ENCODE peak calls at places on chromosomes 7 and 10, in seven cellular contexts. One of them, this sample, is unnamed.
A peak's percentile ranks its signal among the peaks of the same experiment; 100 is the strongest.

GRCh38 chr10:95097805-95098204 is 28.5 kb upstream of the CYP2C8 start:
- DNase-seq in lower lobe of right lung: no peak
- DNase-seq in prostate gland: no peak
- DNase-seq in heart left ventricle: no peak
- DNase-seq in Caco-2: no peak
- DNase-seq in stomach: no peak
- DNase-seq in A549: no peak
- DNase-seq in this sample: no peak

GRCh38 chr7:45967591-45968157 is 46.6 kb upstream of the IGFBP3 start:
- DNase-seq in lower lobe of right lung: no peak
- DNase-seq in prostate gland: no peak
- DNase-seq in heart left ventricle: no peak
- DNase-seq in Caco-2: no peak
- DNase-seq in stomach: no peak
- DNase-seq in A549: no peak
- DNase-seq in this sample: no peak

GRCh38 chr10:86374664-86375063 is 8.1 kb upstream of the GRID1 start:
- DNase-seq in lower lobe of right lung: no peak
- DNase-seq in prostate gland: no peak
- DNase-seq in heart left ventricle: no peak
- DNase-seq in Caco-2: no peak
- DNase-seq in stomach: peak; percentile 23
- DNase-seq in A549: no peak
- DNase-seq in this sample: no peak

GRCh38 chr7:66529889-66530615 is 98.6 kb upstream of the KCTD7 start:
- DNase-seq in lower lobe of right lung: no peak
- DNase-seq in prostate gland: no peak
- DNase-seq in heart left ventricle: no peak
- DNase-seq in Caco-2: no peak
- DNase-seq in stomach: no peak
- DNase-seq in A549: no peak
- DNase-seq in this sample: no peak

GRCh38 chr10:75335983-75336382 is 65.6 kb downstream of the ZNF503 start:
- DNase-seq in lower lobe of right lung: no peak
- DNase-seq in prostate gland: no peak
- DNase-seq in heart left ventricle: no peak
- DNase-seq in Caco-2: no peak
- DNase-seq in stomach: no peak
- DNase-seq in A549: no peak
- DNase-seq in this sample: no peak

GRCh38 chr10:119521443-119522204 is 20.9 kb downstream of the RGS10 start:
- DNase-seq in lower lobe of right lung: no peak
- DNase-seq in prostate gland: no peak
- DNase-seq in heart left ventricle: no peak
- DNase-seq in Caco-2: no peak
- DNase-seq in stomach: no peak
- DNase-seq in A549: peak; percentile 61
- DNase-seq in this sample: no peak

GRCh38 chr10:24242562-24242961 is 33.6 kb downstream of the KIAA1217 start:
- DNase-seq in lower lobe of right lung: no peak
- DNase-seq in prostate gland: no peak
- DNase-seq in heart left ventricle: no peak
- DNase-seq in Caco-2: no peak
- DNase-seq in stomach: no peak
- DNase-seq in A549: no peak
- DNase-seq in this sample: no peak

GRCh38 chr10:74165530-74165901 is 14.5 kb downstream of the ADK start:
- DNase-seq in lower lobe of right lung: no peak
- DNase-seq in prostate gland: no peak
- DNase-seq in heart left ventricle: no peak
- DNase-seq in Caco-2: no peak
- DNase-seq in stomach: no peak
- DNase-seq in A549: no peak
- DNase-seq in this sample: no peak

GRCh38 chr10:91798736-91799579 is 732 bp downstream of the TNKS2 start:
- DNase-seq in lower lobe of right lung: peak; percentile 68
- DNase-seq in prostate gland: peak; percentile 22
- DNase-seq in heart left ventricle: no peak
- DNase-seq in Caco-2: peak; percentile 14
- DNase-seq in stomach: peak; percentile 42
- DNase-seq in A549: peak; percentile 17
- DNase-seq in this sample: peak; percentile 79

GRCh38 chr7:2175091-2175490 is 57.7 kb downstream of the MAD1L1 start:
- DNase-seq in lower lobe of right lung: no peak
- DNase-seq in prostate gland: no peak
- DNase-seq in heart left ventricle: no peak
- DNase-seq in Caco-2: no peak
- DNase-seq in stomach: no peak
- DNase-seq in A549: no peak
- DNase-seq in this sample: no peak

GRCh38 chr7:2231992-2232765 is 566 bp downstream of the MAD1L1 start:
- DNase-seq in lower lobe of right lung: no peak
- DNase-seq in prostate gland: no peak
- DNase-seq in heart left ventricle: no peak
- DNase-seq in Caco-2: no peak
- DNase-seq in stomach: no peak
- DNase-seq in A549: no peak
- DNase-seq in this sample: no peak

GRCh38 chr7:14761506-14762296 is 140.8 kb downstream of the DGKB start:
- DNase-seq in lower lobe of right lung: no peak
- DNase-seq in prostate gland: peak; percentile 74
- DNase-seq in heart left ventricle: peak; percentile 89
- DNase-seq in Caco-2: no peak
- DNase-seq in stomach: no peak
- DNase-seq in A549: no peak
- DNase-seq in this sample: no peak

GRCh38 chr10:46541017-46541661 is 15.3 kb downstream of the GPRIN2 start:
- DNase-seq in lower lobe of right lung: peak; percentile 76
- DNase-seq in prostate gland: no peak
- DNase-seq in heart left ventricle: peak; percentile 33
- DNase-seq in Caco-2: no peak
- DNase-seq in stomach: peak; percentile 69
- DNase-seq in A549: peak; percentile 96
- DNase-seq in this sample: no peak

GRCh38 chr7:91168766-91169518 is 95.3 kb upstream of the FZD1 start:
- DNase-seq in lower lobe of right lung: no peak
- DNase-seq in prostate gland: no peak
- DNase-seq in heart left ventricle: no peak
- DNase-seq in Caco-2: no peak
- DNase-seq in stomach: no peak
- DNase-seq in A549: no peak
- DNase-seq in this sample: no peak

GRCh38 chr7:47576031-47576908 is 5.6 kb downstream of the TNS3 start:
- DNase-seq in lower lobe of right lung: no peak
- DNase-seq in prostate gland: peak; percentile 60
- DNase-seq in heart left ventricle: peak; percentile 68
- DNase-seq in Caco-2: peak; percentile 96
- DNase-seq in stomach: peak; percentile 89
- DNase-seq in A549: peak; percentile 71
- DNase-seq in this sample: peak; percentile 48

GRCh38 chr10:71319042-71319799 is at the start of gene SLC29A3:
- DNase-seq in lower lobe of right lung: peak; percentile 87
- DNase-seq in prostate gland: peak; percentile 82
- DNase-seq in heart left ventricle: peak; percentile 81
- DNase-seq in Caco-2: peak; percentile 91
- DNase-seq in stomach: peak; percentile 85
- DNase-seq in A549: peak; percentile 79
- DNase-seq in this sample: peak; percentile 90

GRCh38 chr7:109890622-109891021 is 1200.3 kb upstream of the LRRN3 start:
- DNase-seq in lower lobe of right lung: no peak
- DNase-seq in prostate gland: no peak
- DNase-seq in heart left ventricle: no peak
- DNase-seq in Caco-2: no peak
- DNase-seq in stomach: no peak
- DNase-seq in A549: no peak
- DNase-seq in this sample: no peak

GRCh38 chr7:49630513-49630912 is 142.9 kb upstream of the VWC2 start:
- DNase-seq in lower lobe of right lung: no peak
- DNase-seq in prostate gland: no peak
- DNase-seq in heart left ventricle: peak; percentile 53
- DNase-seq in Caco-2: no peak
- DNase-seq in stomach: no peak
- DNase-seq in A549: no peak
- DNase-seq in this sample: no peak

GRCh38 chr10:15603446-15604011 is 116.2 kb downstream of the ITGA8 start:
- DNase-seq in lower lobe of right lung: no peak
- DNase-seq in prostate gland: no peak
- DNase-seq in heart left ventricle: no peak
- DNase-seq in Caco-2: no peak
- DNase-seq in stomach: no peak
- DNase-seq in A549: no peak
- DNase-seq in this sample: no peak

GRCh38 chr7:51324206-51324884 is 7.7 kb upstream of the COBL start:
- DNase-seq in lower lobe of right lung: no peak
- DNase-seq in prostate gland: no peak
- DNase-seq in heart left ventricle: no peak
- DNase-seq in Caco-2: peak; percentile 53
- DNase-seq in stomach: no peak
- DNase-seq in A549: no peak
- DNase-seq in this sample: no peak

GRCh38 chr10:88033793-88034192 is 170.4 kb downstream of the PTEN start:
- DNase-seq in lower lobe of right lung: no peak
- DNase-seq in prostate gland: no peak
- DNase-seq in heart left ventricle: no peak
- DNase-seq in Caco-2: no peak
- DNase-seq in stomach: no peak
- DNase-seq in A549: no peak
- DNase-seq in this sample: no peak

GRCh38 chr7:24472093-24472492 is 101.2 kb upstream of the PALS2 start:
- DNase-seq in lower lobe of right lung: no peak
- DNase-seq in prostate gland: no peak
- DNase-seq in heart left ventricle: no peak
- DNase-seq in Caco-2: no peak
- DNase-seq in stomach: no peak
- DNase-seq in A549: no peak
- DNase-seq in this sample: no peak

GRCh38 chr10:131858583-131859340 is 42.0 kb upstream of the PPP2R2D start:
- DNase-seq in lower lobe of right lung: peak; percentile 41
- DNase-seq in prostate gland: no peak
- DNase-seq in heart left ventricle: no peak
- DNase-seq in Caco-2: no peak
- DNase-seq in stomach: no peak
- DNase-seq in A549: no peak
- DNase-seq in this sample: peak; percentile 22

GRCh38 chr10:61904711-61905445 is 3.4 kb downstream of the ARID5B start:
- DNase-seq in lower lobe of right lung: no peak
- DNase-seq in prostate gland: no peak
- DNase-seq in heart left ventricle: no peak
- DNase-seq in Caco-2: peak; percentile 77
- DNase-seq in stomach: no peak
- DNase-seq in A549: peak; percentile 55
- DNase-seq in this sample: peak; percentile 64

GRCh38 chr10:124736491-124737136 is 7.6 kb downstream of the FAM53B start:
- DNase-seq in lower lobe of right lung: peak; percentile 86
- DNase-seq in prostate gland: peak; percentile 60
- DNase-seq in heart left ventricle: peak; percentile 93
- DNase-seq in Caco-2: no peak
- DNase-seq in stomach: peak; percentile 75
- DNase-seq in A549: no peak
- DNase-seq in this sample: no peak

GRCh38 chr7:10128748-10129147 is 844.9 kb upstream of the PHF14 start:
- DNase-seq in lower lobe of right lung: no peak
- DNase-seq in prostate gland: no peak
- DNase-seq in heart left ventricle: no peak
- DNase-seq in Caco-2: peak; percentile 13
- DNase-seq in stomach: no peak
- DNase-seq in A549: no peak
- DNase-seq in this sample: no peak

GRCh38 chr7:47940482-47941001 is 7.7 kb downstream of the PKD1L1 start:
- DNase-seq in lower lobe of right lung: no peak
- DNase-seq in prostate gland: no peak
- DNase-seq in heart left ventricle: peak; percentile 76
- DNase-seq in Caco-2: no peak
- DNase-seq in stomach: no peak
- DNase-seq in A549: no peak
- DNase-seq in this sample: no peak

DNA sequence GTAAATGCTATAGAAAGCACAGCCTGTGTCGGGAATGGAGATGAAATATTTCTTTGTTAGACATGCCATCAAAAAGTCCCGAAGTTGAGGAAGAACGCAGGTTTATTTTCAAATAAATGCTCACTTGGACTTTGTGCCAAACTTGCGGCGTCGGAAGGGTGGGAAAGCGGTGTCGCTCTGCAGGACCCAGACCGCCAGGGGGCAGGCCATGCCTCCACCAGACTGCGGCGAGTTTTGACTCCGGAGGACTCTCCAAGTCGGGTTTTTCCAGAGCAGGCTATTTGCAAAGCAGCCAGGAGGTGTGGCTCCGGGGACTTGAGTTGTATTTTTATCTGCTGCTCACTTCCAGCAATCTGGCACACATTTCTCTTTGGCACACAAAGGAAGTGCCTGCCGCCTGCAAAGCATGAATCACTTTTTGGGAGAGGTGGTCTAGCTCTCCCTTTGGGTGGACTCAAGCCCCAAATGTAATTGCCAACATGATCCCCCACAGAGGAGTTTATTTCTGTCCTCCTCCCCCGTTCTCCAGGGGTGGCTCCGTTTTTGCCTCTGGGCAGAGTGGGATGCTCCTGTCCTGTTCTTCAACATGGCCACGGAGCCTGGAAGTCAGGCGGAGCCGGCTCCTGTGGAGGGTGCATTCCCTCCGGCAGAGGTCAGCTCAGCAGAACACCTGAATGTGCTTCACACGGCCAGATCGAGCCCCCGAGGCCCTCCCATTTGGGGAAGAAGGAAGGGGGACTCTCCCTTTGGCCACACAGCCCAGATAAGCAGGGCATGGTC is 82.3 kb upstream of the GPR26 start:
- DNase-seq in lower lobe of right lung: peak; percentile 86
- DNase-seq in prostate gland: peak; percentile 90
- DNase-seq in heart left ventricle: peak; percentile 79
- DNase-seq in Caco-2: peak; percentile 80
- DNase-seq in stomach: peak; percentile 84
- DNase-seq in A549: peak; percentile 52
- DNase-seq in this sample: peak; percentile 36
- TF ChIP-seq CTCF in lower lobe of right lung: peak; percentile 82
- TF ChIP-seq CTCF in prostate gland: peak; percentile 90
- TF ChIP-seq CTCF in heart left ventricle: peak; percentile 63
- TF ChIP-seq CTCF in Caco-2: peak; percentile 73
- TF ChIP-seq CTCF in stomach: peak; percentile 75
- TF ChIP-seq CTCF in A549: peak; percentile 81
- TF ChIP-seq CTCF in this sample: peak; percentile 51

GRCh38 chr7:100370303-100370702 is 3.0 kb upstream of the PILRA start:
- DNase-seq in lower lobe of right lung: no peak
- DNase-seq in prostate gland: no peak
- DNase-seq in heart left ventricle: no peak
- DNase-seq in Caco-2: no peak
- DNase-seq in stomach: no peak
- DNase-seq in A549: no peak
- DNase-seq in this sample: no peak
- H3K4me1 ChIP-seq in lower lobe of right lung: peaks cover 25% of the 10 kb centered on the region
- H3K4me1 ChIP-seq in prostate gland: no peaks in the 10 kb centered on the region
- H3K4me1 ChIP-seq in heart left ventricle: no peaks in the 10 kb centered on the region
- H3K4me1 ChIP-seq in Caco-2: no peaks in the 10 kb centered on the region
- H3K4me1 ChIP-seq in stomach: no peaks in the 10 kb centered on the region
- H3K4me1 ChIP-seq in A549: peaks cover 7% of the 10 kb centered on the region
- H3K4me1 ChIP-seq in this sample: peaks cover 9% of the 10 kb centered on the region

GRCh38 chr7:64990936-64991335 is at the start of gene ZNF117:
- DNase-seq in lower lobe of right lung: no peak
- DNase-seq in prostate gland: no peak
- DNase-seq in heart left ventricle: no peak
- DNase-seq in Caco-2: no peak
- DNase-seq in stomach: no peak
- DNase-seq in A549: no peak
- DNase-seq in this sample: no peak
- TF ChIP-seq CTCF in lower lobe of right lung: no peak
- TF ChIP-seq CTCF in prostate gland: no peak
- TF ChIP-seq CTCF in heart left ventricle: no peak
- TF ChIP-seq CTCF in Caco-2: no peak
- TF ChIP-seq CTCF in stomach: no peak
- TF ChIP-seq CTCF in A549: no peak
- TF ChIP-seq CTCF in this sample: no peak

GRCh38 chr7:111080495-111081105 is 10.3 kb upstream of the LRRN3 start:
- DNase-seq in lower lobe of right lung: no peak
- DNase-seq in prostate gland: no peak
- DNase-seq in heart left ventricle: no peak
- DNase-seq in Caco-2: no peak
- DNase-seq in stomach: no peak
- DNase-seq in A549: no peak
- DNase-seq in this sample: no peak
- H3K4me1 ChIP-seq in lower lobe of right lung: peaks cover 6% of the 10 kb centered on the region
- H3K4me1 ChIP-seq in prostate gland: no peaks in the 10 kb centered on the region
- H3K4me1 ChIP-seq in heart left ventricle: no peaks in the 10 kb centered on the region
- H3K4me1 ChIP-seq in Caco-2: peaks cover 4% of the 10 kb centered on the region
- H3K4me1 ChIP-seq in stomach: no peaks in the 10 kb centered on the region
- H3K4me1 ChIP-seq in A549: peaks cover 3% of the 10 kb centered on the region
- H3K4me1 ChIP-seq in this sample: peaks cover 7% of the 10 kb centered on the region

This sample was measured in Peyer's patch.